ENCODE peak calls at places on chromosomes 13 and 19, in eight cellular contexts. T is body of pancreas, V is gastrocnemius medialis, H is ovary, Y is tibial nerve, F is HepG2, S is stomach, Z is Peyer's patch. L is an unnamed sample.

GRCh38 chr19:34241513-34242337 is 12.6 kb upstream of the GARRE1 start:
- DNase-seq in T (peak; percentile 65), V (no peak), H (no peak), Y (no peak), F (peak; percentile 53), S (peak; percentile 64), Z (no peak), L (no peak)

GRCh38 chr13:49938274-49938673 is 2.1 kb upstream of the SPRYD7 start:
- DNase-seq in T (peak; percentile 7), V (no peak), H (no peak), Y (no peak), F (peak; percentile 24), S (no peak), Z (no peak), L (no peak)

GRCh38 chr13:39836038-39836437 is 180.6 kb downstream of the COG6 start:
- DNase-seq in T (no peak), V (no peak), H (no peak), Y (no peak), F (no peak), S (no peak), Z (no peak), L (no peak)

GRCh38 chr19:30236587-30236986 is 135.6 kb upstream of the ZNF536 start:
- DNase-seq in T (no peak), V (no peak), H (no peak), Y (no peak), F (no peak), S (no peak), Z (no peak), L (no peak)

GRCh38 chr13:91739751-91740150 is 341.3 kb downstream of the GPC5 start:
- DNase-seq in T (no peak), V (no peak), H (no peak), Y (no peak), F (no peak), S (no peak), Z (no peak), L (no peak)

GRCh38 chr19:14248578-14249011 is 42.6 kb upstream of the ADGRL1 start:
- DNase-seq in T (peak; percentile 4), V (no peak), H (peak; percentile 62), Y (peak; percentile 14), F (no peak), S (no peak), Z (peak; percentile 49), L (peak; percentile 66)

GRCh38 chr13:39401091-39401647 is 201.8 kb downstream of the LHFPL6 start:
- DNase-seq in T (no peak), V (no peak), H (no peak), Y (no peak), F (no peak), S (no peak), Z (no peak), L (no peak)

GRCh38 chr13:81223784-81224501 is 883.0 kb upstream of the SPRY2 start:
- DNase-seq in T (no peak), V (no peak), H (no peak), Y (no peak), F (no peak), S (no peak), Z (no peak), L (no peak)

GRCh38 chr19:18193388-18194207 is 580 bp downstream of the MPV17L2 start:
- DNase-seq in T (no peak), V (no peak), H (peak; percentile 77), Y (no peak), F (no peak), S (no peak), Z (no peak), L (no peak)

GRCh38 chr19:10796653-10797052 is 39.4 kb downstream of the TMED1 start:
- DNase-seq in T (no peak), V (no peak), H (no peak), Y (no peak), F (no peak), S (no peak), Z (no peak), L (no peak)

GRCh38 chr19:40610396-40611064 is 9.4 kb downstream of the LTBP4 start:
- DNase-seq in T (peak; percentile 78), V (peak; percentile 45), H (peak; percentile 55), Y (no peak), F (no peak), S (peak; percentile 77), Z (peak; percentile 65), L (no peak)

GRCh38 chr19:4328243-4328990 is 10.2 kb downstream of the STAP2 start:
- DNase-seq in T (peak; percentile 84), V (peak; percentile 51), H (peak; percentile 100), Y (peak; percentile 56), F (no peak), S (peak; percentile 96), Z (peak; percentile 91), L (peak; percentile 97)

GRCh38 chr13:113291129-113291528 is 5.9 kb upstream of the LAMP1 start:
- DNase-seq in T (no peak), V (no peak), H (no peak), Y (no peak), F (no peak), S (no peak), Z (no peak), L (no peak)
- H3K27ac ChIP-seq in T (no peak overlapping the region), V (peak overlapping the region; percentile 88), H (no peak overlapping the region), Y (no peak overlapping the region), F (no peak overlapping the region), S (no peak overlapping the region), Z (no peak overlapping the region), L (no peak overlapping the region)

GRCh38 chr19:1944088-1944915 is 3.3 kb downstream of the CSNK1G2 start:
- DNase-seq in T (peak; percentile 15), V (no peak), H (no peak), Y (no peak), F (no peak), S (peak; percentile 33), Z (no peak), L (no peak)

GRCh38 chr19:1942934-1943555 is 2.1 kb downstream of the CSNK1G2 start:
- DNase-seq in T (no peak), V (no peak), H (no peak), Y (no peak), F (no peak), S (no peak), Z (peak; percentile 51), L (no peak)

GRCh38 chr19:1943661-1944087 is 2.7 kb downstream of the CSNK1G2 start:
- DNase-seq in T (no peak), V (no peak), H (no peak), Y (no peak), F (no peak), S (no peak), Z (no peak), L (no peak)

GRCh38 chr19:1941146-1942077 is at the start of gene CSNK1G2:
- DNase-seq in T (no peak), V (no peak), H (peak; percentile 67), Y (no peak), F (no peak), S (no peak), Z (peak; percentile 43), L (peak; percentile 51)

DNA sequence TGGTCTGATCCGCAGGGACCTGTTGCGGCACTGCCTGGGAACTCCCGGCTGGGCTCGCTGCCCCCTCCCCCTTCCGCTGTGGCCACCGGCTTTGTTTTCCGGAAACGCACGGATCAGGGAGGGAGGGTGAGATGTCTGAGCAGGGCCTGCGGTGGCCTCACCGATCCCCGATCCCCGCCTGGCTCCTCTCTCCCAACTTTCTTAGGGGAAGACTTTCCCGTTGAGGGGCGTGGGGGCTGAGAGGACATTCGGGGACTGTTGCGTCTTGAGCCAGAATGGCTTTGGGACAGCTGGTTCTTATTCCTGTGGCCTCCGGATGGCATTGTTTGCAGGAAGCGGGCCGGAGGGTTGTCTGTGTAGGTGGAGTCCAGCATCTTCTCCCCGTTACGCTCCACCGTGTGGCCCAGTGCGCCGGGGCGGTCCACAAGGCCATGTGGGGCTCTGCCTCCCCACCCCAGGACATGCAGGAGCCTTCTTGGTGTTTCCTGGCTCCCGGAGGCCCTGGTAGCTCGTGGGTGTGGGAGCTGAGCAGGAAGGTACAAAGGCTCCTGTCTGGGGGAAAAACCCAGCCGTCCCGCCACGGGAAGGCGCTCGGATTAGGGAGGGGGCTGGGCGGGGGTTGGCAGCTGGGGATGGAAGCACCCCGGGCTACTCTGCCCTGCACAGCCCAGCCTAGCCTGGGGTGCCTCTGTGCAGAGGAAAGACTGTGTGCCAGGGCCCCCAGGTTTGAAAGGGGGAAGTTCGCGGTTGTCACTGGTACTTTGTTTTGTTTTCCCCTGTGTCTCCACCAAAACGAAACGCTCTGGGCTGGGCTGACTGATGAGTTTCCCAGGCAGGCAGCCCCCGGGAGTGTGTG is 1.3 kb downstream of the CSNK1G2 start:
- DNase-seq in T (peak; percentile 84), V (peak; percentile 50), H (peak; percentile 72), Y (peak; percentile 60), F (peak; percentile 73), S (peak; percentile 75), Z (peak; percentile 87), L (peak; percentile 69)
- TF ChIP-seq POLR2A in T (no peak), V (peak; percentile 43), H (no peak), Y (no peak), F (peak; percentile 22), S (no peak), Z (no peak), L (no peak)

GRCh38 chr13:107028751-107029150 is 460.8 kb upstream of the ARGLU1 start:
- DNase-seq in T (no peak), V (no peak), H (no peak), Y (no peak), F (no peak), S (no peak), Z (no peak), L (no peak)
- H3K27me3 ChIP-seq in T (no peaks in the 10 kb centered on the region), V (no peaks in the 10 kb centered on the region), H (no peaks in the 10 kb centered on the region), Y (no peaks in the 10 kb centered on the region), F (no peaks in the 10 kb centered on the region), S (no peaks in the 10 kb centered on the region), Z (no peaks in the 10 kb centered on the region), L (no peaks in the 10 kb centered on the region)

GRCh38 chr19:6495947-6496346 is 6.2 kb downstream of the TUBB4A start:
- DNase-seq in T (no peak), V (no peak), H (no peak), Y (no peak), F (no peak), S (no peak), Z (no peak), L (no peak)

GRCh38 chr19:6501740-6502648 is at the start of gene TUBB4A:
- DNase-seq in T (no peak), V (no peak), H (no peak), Y (no peak), F (no peak), S (no peak), Z (peak; percentile 57), L (no peak)

GRCh38 chr19:6500837-6501739 is 1.0 kb downstream of the TUBB4A start:
- DNase-seq in T (no peak), V (no peak), H (no peak), Y (no peak), F (no peak), S (no peak), Z (no peak), L (no peak)

GRCh38 chr19:6498294-6499036 is 3.6 kb downstream of the TUBB4A start:
- DNase-seq in T (no peak), V (no peak), H (no peak), Y (no peak), F (no peak), S (no peak), Z (no peak), L (no peak)

DNA sequence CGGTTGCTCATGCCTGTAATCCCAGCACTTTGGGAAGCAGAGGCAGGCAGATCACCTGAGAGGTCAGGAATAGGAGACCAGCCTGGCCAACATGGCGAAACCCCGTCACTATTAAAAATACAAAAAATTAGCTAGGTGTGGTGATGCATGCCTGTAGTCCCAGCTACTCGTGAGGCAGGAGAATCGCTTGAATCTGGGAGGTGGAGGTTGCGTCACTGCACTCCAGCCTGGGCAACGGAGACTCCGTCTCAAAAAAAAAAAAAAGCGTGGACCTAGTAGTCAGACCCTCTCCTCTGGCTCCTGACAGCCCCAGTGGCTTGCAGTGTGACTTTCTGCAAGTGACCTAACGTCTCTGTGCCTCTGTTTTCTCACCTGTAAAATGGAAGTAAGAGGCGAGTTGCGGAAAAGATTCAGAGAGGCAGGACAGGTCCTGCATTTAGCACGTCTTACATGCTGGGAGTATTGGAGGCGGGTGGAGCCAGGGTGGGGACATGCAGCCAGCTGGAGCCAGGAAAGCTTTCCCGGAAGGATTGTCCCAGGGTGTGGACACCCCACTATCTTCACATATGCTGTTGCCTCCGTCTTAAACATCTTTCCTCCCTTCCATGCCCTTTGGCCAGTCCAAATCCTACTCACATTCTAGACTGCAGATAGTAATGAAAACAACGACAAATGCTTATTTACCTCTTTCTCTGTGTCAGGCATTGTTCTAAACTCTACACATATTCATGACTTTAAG is 2.9 kb downstream of the TUBB4A start:
- DNase-seq in T (no peak), V (no peak), H (no peak), Y (no peak), F (no peak), S (no peak), Z (no peak), L (no peak)
- H3K27ac ChIP-seq in T (no peak overlapping the region), V (no peak overlapping the region), H (no peak overlapping the region), Y (no peak overlapping the region), F (no peak overlapping the region), S (no peak overlapping the region), Z (no peak overlapping the region), L (no peak overlapping the region)

L was measured in uterus.